ENCODE peak calls at places on chromosome 15, in nine cellular contexts. One of them, this sample, is unnamed.

GRCh38 chr15:78197632-78198031 is 36.7 kb downstream of the ACSBG1 start:
- DNase-seq in body of pancreas: no peak
- DNase-seq in cardiac fibroblast: no peak
- DNase-seq in hepatocyte: no peak
- DNase-seq in HFF-Myc: no peak
- DNase-seq in fibroblast of lung: no peak
- DNase-seq in mucosa of descending colon: no peak
- DNase-seq in fibroblast of the aortic adventitia: no peak
- DNase-seq in astrocyte of the spinal cord: no peak
- DNase-seq in this sample: no peak

GRCh38 chr15:78076231-78077052 is 1.1 kb downstream of the TBC1D2B start:
- DNase-seq in body of pancreas: no peak
- DNase-seq in fibroblast of lung: peak
- DNase-seq in cardiac fibroblast: peak
- DNase-seq in mucosa of descending colon: no peak
- DNase-seq in fibroblast of the aortic adventitia: no peak
- DNase-seq in hepatocyte: no peak
- DNase-seq in HFF-Myc: no peak
- DNase-seq in astrocyte of the spinal cord: no peak
- DNase-seq in this sample: peak

GRCh38 chr15:57245130-57245529 is 131.2 kb upstream of the CGNL1 start:
- DNase-seq in hepatocyte: no peak
- DNase-seq in cardiac fibroblast: no peak
- DNase-seq in mucosa of descending colon: no peak
- DNase-seq in body of pancreas: no peak
- DNase-seq in astrocyte of the spinal cord: no peak
- DNase-seq in fibroblast of the aortic adventitia: peak
- DNase-seq in fibroblast of lung: peak
- DNase-seq in HFF-Myc: no peak
- DNase-seq in this sample: peak

GRCh38 chr15:84862214-84862975 is 22.1 kb upstream of the SLC28A1 start:
- DNase-seq in body of pancreas: no peak
- DNase-seq in cardiac fibroblast: no peak
- DNase-seq in hepatocyte: no peak
- DNase-seq in fibroblast of lung: no peak
- DNase-seq in astrocyte of the spinal cord: no peak
- DNase-seq in HFF-Myc: no peak
- DNase-seq in fibroblast of the aortic adventitia: no peak
- DNase-seq in mucosa of descending colon: no peak
- DNase-seq in this sample: no peak

GRCh38 chr15:82047493-82048446 is 2.0 kb upstream of the MEX3B start:
- DNase-seq in hepatocyte: peak
- DNase-seq in fibroblast of the aortic adventitia: peak
- DNase-seq in astrocyte of the spinal cord: peak
- DNase-seq in fibroblast of lung: peak
- DNase-seq in HFF-Myc: no peak
- DNase-seq in cardiac fibroblast: peak
- DNase-seq in body of pancreas: peak
- DNase-seq in mucosa of descending colon: no peak
- DNase-seq in this sample: no peak

GRCh38 chr15:38895326-38896282 is 331.0 kb upstream of the RASGRP1 start:
- DNase-seq in body of pancreas: no peak
- DNase-seq in fibroblast of the aortic adventitia: peak
- DNase-seq in fibroblast of lung: peak
- DNase-seq in mucosa of descending colon: no peak
- DNase-seq in HFF-Myc: peak
- DNase-seq in astrocyte of the spinal cord: peak
- DNase-seq in cardiac fibroblast: peak
- DNase-seq in hepatocyte: no peak
- DNase-seq in this sample: peak

GRCh38 chr15:71093089-71094024 is 21.9 kb upstream of the THSD4 start:
- DNase-seq in fibroblast of the aortic adventitia: peak
- DNase-seq in body of pancreas: peak
- DNase-seq in astrocyte of the spinal cord: peak
- DNase-seq in mucosa of descending colon: peak
- DNase-seq in hepatocyte: peak
- DNase-seq in cardiac fibroblast: peak
- DNase-seq in fibroblast of lung: peak
- DNase-seq in HFF-Myc: peak
- DNase-seq in this sample: peak

GRCh38 chr15:89912674-89913396 is at the start of gene ARPIN:
- DNase-seq in fibroblast of lung: peak
- DNase-seq in HFF-Myc: no peak
- DNase-seq in astrocyte of the spinal cord: peak
- DNase-seq in fibroblast of the aortic adventitia: peak
- DNase-seq in body of pancreas: peak
- DNase-seq in cardiac fibroblast: peak
- DNase-seq in hepatocyte: peak
- DNase-seq in mucosa of descending colon: peak
- DNase-seq in this sample: peak

DNA sequence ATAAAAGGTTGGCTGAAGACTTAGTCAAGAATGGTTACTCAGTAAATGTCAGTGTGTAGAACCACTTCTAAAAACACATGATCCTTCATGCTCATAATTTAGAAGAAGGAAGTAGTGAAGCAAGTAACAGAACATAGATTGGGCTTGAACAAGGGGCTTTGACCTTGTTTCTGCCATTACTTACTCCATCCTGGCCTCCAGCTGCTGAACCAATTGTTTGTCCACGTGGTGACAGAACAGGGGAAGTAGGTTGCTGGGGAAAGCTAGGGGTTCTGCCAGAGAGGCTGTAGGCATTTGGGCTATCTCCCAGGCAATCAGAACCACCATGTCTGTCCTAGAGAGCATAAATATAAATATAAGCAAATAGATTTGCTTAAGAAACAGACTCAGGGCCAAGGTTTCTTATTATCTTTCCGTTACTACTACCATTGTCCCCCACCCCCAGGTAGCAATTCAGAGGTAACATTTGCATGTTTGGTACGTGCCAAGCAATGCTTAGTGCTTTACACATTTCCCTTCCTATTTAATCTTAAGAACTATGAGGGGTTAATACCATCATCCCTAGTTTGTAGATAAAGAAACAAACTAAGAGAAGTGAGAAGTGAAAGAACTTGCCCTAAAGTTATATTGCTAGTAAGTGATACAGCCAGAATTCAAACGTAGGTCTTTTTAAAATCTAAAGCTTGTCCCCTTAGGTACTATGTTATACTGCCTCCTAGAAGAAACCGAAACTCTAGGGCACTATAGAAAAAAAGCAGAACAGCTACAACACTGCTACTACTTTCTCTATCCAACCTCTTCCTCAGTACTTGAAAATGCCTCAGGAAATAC is 3.0 kb upstream of the SPG11 start:
- DNase-seq in hepatocyte: no peak
- DNase-seq in HFF-Myc: no peak
- DNase-seq in astrocyte of the spinal cord: no peak
- DNase-seq in body of pancreas: no peak
- DNase-seq in fibroblast of the aortic adventitia: no peak
- DNase-seq in mucosa of descending colon: no peak
- DNase-seq in fibroblast of lung: no peak
- DNase-seq in cardiac fibroblast: no peak
- DNase-seq in this sample: no peak
- TF ChIP-seq CTCF in hepatocyte: no peak
- TF ChIP-seq CTCF in HFF-Myc: no peak
- TF ChIP-seq CTCF in astrocyte of the spinal cord: no peak
- TF ChIP-seq CTCF in body of pancreas: no peak
- TF ChIP-seq CTCF in fibroblast of the aortic adventitia: no peak
- TF ChIP-seq CTCF in mucosa of descending colon: no peak
- TF ChIP-seq CTCF in fibroblast of lung: no peak
- TF ChIP-seq CTCF in cardiac fibroblast: no peak
- TF ChIP-seq CTCF in this sample: no peak

GRCh38 chr15:80697316-80697715 is 2.2 kb downstream of the ABHD17C start:
- DNase-seq in fibroblast of lung: no peak
- DNase-seq in HFF-Myc: no peak
- DNase-seq in astrocyte of the spinal cord: no peak
- DNase-seq in fibroblast of the aortic adventitia: no peak
- DNase-seq in mucosa of descending colon: no peak
- DNase-seq in hepatocyte: no peak
- DNase-seq in cardiac fibroblast: no peak
- DNase-seq in body of pancreas: no peak
- DNase-seq in this sample: no peak
- H3K4me3 ChIP-seq in fibroblast of lung: peak
- H3K4me3 ChIP-seq in HFF-Myc: peak
- H3K4me3 ChIP-seq in astrocyte of the spinal cord: peak
- H3K4me3 ChIP-seq in fibroblast of the aortic adventitia: peak
- H3K4me3 ChIP-seq in mucosa of descending colon: peak
- H3K4me3 ChIP-seq in hepatocyte: peak
- H3K4me3 ChIP-seq in cardiac fibroblast: peak
- H3K4me3 ChIP-seq in body of pancreas: no peak
- H3K4me3 ChIP-seq in this sample: peak

GRCh38 chr15:64770626-64771025 is 4.8 kb downstream of the RBPMS2 start:
- DNase-seq in mucosa of descending colon: no peak
- DNase-seq in fibroblast of the aortic adventitia: no peak
- DNase-seq in hepatocyte: no peak
- DNase-seq in fibroblast of lung: no peak
- DNase-seq in body of pancreas: no peak
- DNase-seq in astrocyte of the spinal cord: no peak
- DNase-seq in HFF-Myc: no peak
- DNase-seq in cardiac fibroblast: no peak
- DNase-seq in this sample: no peak

GRCh38 chr15:64763874-64764273 is 11.5 kb downstream of the RBPMS2 start:
- DNase-seq in cardiac fibroblast: no peak
- DNase-seq in mucosa of descending colon: no peak
- DNase-seq in astrocyte of the spinal cord: no peak
- DNase-seq in fibroblast of lung: no peak
- DNase-seq in fibroblast of the aortic adventitia: no peak
- DNase-seq in HFF-Myc: no peak
- DNase-seq in body of pancreas: no peak
- DNase-seq in hepatocyte: no peak
- DNase-seq in this sample: no peak

GRCh38 chr15:64766041-64766440 is 9.3 kb downstream of the RBPMS2 start:
- DNase-seq in fibroblast of lung: no peak
- DNase-seq in fibroblast of the aortic adventitia: no peak
- DNase-seq in astrocyte of the spinal cord: no peak
- DNase-seq in body of pancreas: no peak
- DNase-seq in mucosa of descending colon: no peak
- DNase-seq in HFF-Myc: no peak
- DNase-seq in cardiac fibroblast: no peak
- DNase-seq in hepatocyte: no peak
- DNase-seq in this sample: no peak

GRCh38 chr15:64763462-64763861 is 11.9 kb downstream of the RBPMS2 start:
- DNase-seq in fibroblast of the aortic adventitia: no peak
- DNase-seq in hepatocyte: no peak
- DNase-seq in astrocyte of the spinal cord: no peak
- DNase-seq in mucosa of descending colon: no peak
- DNase-seq in body of pancreas: no peak
- DNase-seq in fibroblast of lung: no peak
- DNase-seq in HFF-Myc: no peak
- DNase-seq in cardiac fibroblast: no peak
- DNase-seq in this sample: no peak

DNA sequence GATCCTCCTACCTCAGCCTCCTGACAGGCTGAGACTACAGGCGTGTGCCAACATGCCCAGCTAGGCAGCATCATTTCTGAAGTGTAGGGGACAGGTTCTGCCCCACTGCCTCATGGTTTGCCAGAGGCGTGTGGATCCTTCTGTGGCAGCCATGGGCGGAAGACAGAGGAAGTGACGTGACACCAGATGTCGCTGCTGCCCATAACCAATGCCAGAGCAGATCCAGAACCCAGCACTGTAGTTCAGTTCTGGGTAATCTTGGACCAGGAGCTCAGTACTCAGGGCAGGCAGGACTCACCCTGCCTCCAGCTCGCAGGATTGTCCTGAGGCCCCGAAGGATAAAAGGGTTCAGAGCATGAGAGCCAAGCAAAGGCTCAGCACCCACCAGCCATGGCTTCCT is 8.2 kb downstream of the RBPMS2 start:
- DNase-seq in fibroblast of the aortic adventitia: no peak
- DNase-seq in body of pancreas: peak
- DNase-seq in astrocyte of the spinal cord: no peak
- DNase-seq in mucosa of descending colon: no peak
- DNase-seq in fibroblast of lung: no peak
- DNase-seq in HFF-Myc: no peak
- DNase-seq in hepatocyte: no peak
- DNase-seq in cardiac fibroblast: no peak
- DNase-seq in this sample: no peak
- TF ChIP-seq CTCF in fibroblast of the aortic adventitia: no peak
- TF ChIP-seq CTCF in body of pancreas: no peak
- TF ChIP-seq CTCF in astrocyte of the spinal cord: no peak
- TF ChIP-seq CTCF in mucosa of descending colon: no peak
- TF ChIP-seq CTCF in fibroblast of lung: no peak
- TF ChIP-seq CTCF in HFF-Myc: no peak
- TF ChIP-seq CTCF in hepatocyte: no peak
- TF ChIP-seq CTCF in cardiac fibroblast: no peak
- TF ChIP-seq CTCF in this sample: no peak

DNA sequence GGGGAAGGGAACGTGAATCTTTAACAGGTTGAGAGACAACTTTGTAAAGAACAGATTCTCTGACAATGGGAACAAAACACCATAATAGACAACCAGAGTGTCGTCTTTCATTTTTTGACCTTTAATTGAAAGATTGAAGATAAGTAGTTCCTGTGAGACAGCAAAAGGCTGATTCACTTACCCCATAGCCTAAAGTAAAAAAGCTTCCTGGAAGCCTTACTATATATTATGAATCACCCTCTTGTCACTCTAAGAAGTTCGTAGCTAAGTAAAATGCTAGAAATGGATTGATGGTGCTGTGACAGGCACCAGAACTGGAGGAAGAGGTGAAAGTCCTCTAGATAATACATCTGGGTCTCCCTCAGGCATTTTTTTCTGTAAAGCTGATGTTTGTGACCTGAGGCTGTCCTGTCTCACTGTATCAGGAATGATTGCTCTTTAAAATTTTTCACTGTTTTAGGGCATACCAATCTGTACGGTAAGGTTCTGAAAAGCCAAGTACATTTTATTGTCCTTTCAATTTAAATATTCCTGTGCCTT is 824.6 kb upstream of the SEMA6D start:
- DNase-seq in HFF-Myc: no peak
- DNase-seq in mucosa of descending colon: no peak
- DNase-seq in fibroblast of lung: no peak
- DNase-seq in hepatocyte: no peak
- DNase-seq in body of pancreas: no peak
- DNase-seq in cardiac fibroblast: peak
- DNase-seq in astrocyte of the spinal cord: no peak
- DNase-seq in fibroblast of the aortic adventitia: no peak
- DNase-seq in this sample: peak
- H3K4me3 ChIP-seq in HFF-Myc: no peak
- H3K4me3 ChIP-seq in mucosa of descending colon: no peak
- H3K4me3 ChIP-seq in fibroblast of lung: no peak
- H3K4me3 ChIP-seq in hepatocyte: no peak
- H3K4me3 ChIP-seq in body of pancreas: no peak
- H3K4me3 ChIP-seq in cardiac fibroblast: no peak
- H3K4me3 ChIP-seq in astrocyte of the spinal cord: no peak
- H3K4me3 ChIP-seq in fibroblast of the aortic adventitia: no peak
- H3K4me3 ChIP-seq in this sample: no peak

GRCh38 chr15:33057845-33058244 is 136.7 kb downstream of the FMN1 start:
- DNase-seq in hepatocyte: no peak
- DNase-seq in body of pancreas: no peak
- DNase-seq in fibroblast of lung: no peak
- DNase-seq in fibroblast of the aortic adventitia: no peak
- DNase-seq in HFF-Myc: no peak
- DNase-seq in astrocyte of the spinal cord: no peak
- DNase-seq in mucosa of descending colon: no peak
- DNase-seq in cardiac fibroblast: no peak
- DNase-seq in this sample: no peak
- TF ChIP-seq CTCF in hepatocyte: no peak
- TF ChIP-seq CTCF in body of pancreas: no peak
- TF ChIP-seq CTCF in fibroblast of lung: no peak
- TF ChIP-seq CTCF in fibroblast of the aortic adventitia: no peak
- TF ChIP-seq CTCF in HFF-Myc: no peak
- TF ChIP-seq CTCF in astrocyte of the spinal cord: no peak
- TF ChIP-seq CTCF in mucosa of descending colon: no peak
- TF ChIP-seq CTCF in cardiac fibroblast: no peak
- TF ChIP-seq CTCF in this sample: no peak

This sample was measured in foreskin fibroblast.